ENCODE peak calls at places on chromosomes 16 and 17, in nine cellular contexts. F is astrocyte, K is fibroblast of lung, O is PC-3, S is sigmoid colon, X is prostate gland, C is heart left ventricle, B is colonic mucosa, L is lung. A is an unnamed sample. For H3K36me3, the result is how much of the 10 kb centered on the place peaks cover.

GRCh38 chr17:72635034-72635654 is 457.3 kb downstream of the SLC39A11 start:
- DNase-seq in F (no peak), K (no peak), O (peak), S (no peak), X (no peak), C (no peak), B (peak), L (no peak), A (no peak)

GRCh38 chr16:20318437-20318836 is 8.9 kb downstream of the GP2 start:
- DNase-seq in F (no peak), K (no peak), O (no peak), S (no peak), X (peak), C (no peak), B (no peak), L (no peak), A (no peak)

GRCh38 chr17:57892146-57892819 is 42.4 kb upstream of the MRPS23 start:
- DNase-seq in F (peak), K (peak), O (peak), S (peak), X (peak), C (peak), B (peak), L (peak), A (no peak)

GRCh38 chr17:14197582-14197981 is 39.1 kb downstream of the CDRT15 start:
- DNase-seq in F (no peak), K (no peak), O (no peak), S (no peak), X (no peak), C (no peak), B (no peak), L (no peak), A (no peak)

GRCh38 chr17:30376621-30377452 is 1.9 kb upstream of the CPD start:
- DNase-seq in F (peak), K (peak), O (peak), S (no peak), X (peak), C (peak), B (peak), L (peak), A (peak)

GRCh38 chr16:85359147-85359822 is 247.0 kb upstream of the CIBAR2 start:
- DNase-seq in F (peak), K (peak), O (no peak), S (no peak), X (no peak), C (no peak), B (no peak), L (no peak), A (no peak)

GRCh38 chr17:40547079-40547784 is 18.0 kb downstream of the CCR7 start:
- DNase-seq in F (no peak), K (no peak), O (no peak), S (peak), X (peak), C (no peak), B (no peak), L (peak), A (no peak)

GRCh38 chr17:44004077-44004760 is at the start of gene NAGS:
- DNase-seq in F (no peak), K (peak), O (peak), S (no peak), X (no peak), C (no peak), B (peak), L (peak), A (no peak)

GRCh38 chr17:61157246-61157887 is 242.3 kb upstream of the TBX2 start:
- DNase-seq in F (peak), K (peak), O (no peak), S (no peak), X (no peak), C (no peak), B (no peak), L (no peak), A (no peak)

GRCh38 chr17:9676084-9676483 is 30.8 kb downstream of the USP43 start:
- DNase-seq in F (no peak), K (no peak), O (peak), S (no peak), X (no peak), C (no peak), B (no peak), L (no peak), A (no peak)

GRCh38 chr16:67704110-67704509 is 15.0 kb downstream of the GFOD2 start:
- DNase-seq in F (no peak), K (no peak), O (no peak), S (no peak), X (no peak), C (no peak), B (no peak), L (no peak), A (no peak)

GRCh38 chr16:74738134-74738541 is 36.5 kb downstream of the FA2H start:
- DNase-seq in F (peak), K (no peak), O (peak), S (no peak), X (no peak), C (no peak), B (peak), L (no peak), A (no peak)

GRCh38 chr17:41835800-41836549 is at the start of gene NT5C3B:
- DNase-seq in F (no peak), K (no peak), O (peak), S (peak), X (peak), C (peak), B (peak), L (peak), A (no peak)

GRCh38 chr17:65173284-65173793 is 36.2 kb downstream of the RGS9 start:
- DNase-seq in F (peak), K (peak), O (peak), S (no peak), X (peak), C (no peak), B (peak), L (no peak), A (peak)

GRCh38 chr17:47304191-47304590 is 19.6 kb upstream of the EFCAB13 start:
- DNase-seq in F (no peak), K (no peak), O (no peak), S (no peak), X (no peak), C (no peak), B (no peak), L (no peak), A (no peak)

GRCh38 chr17:41919165-41919817 is 540 bp upstream of the ACLY start:
- DNase-seq in F (no peak), K (no peak), O (peak), S (no peak), X (peak), C (no peak), B (peak), L (no peak), A (no peak)

GRCh38 chr16:12252616-12253015 is 276.1 kb downstream of the SNX29 start:
- DNase-seq in F (no peak), K (no peak), O (no peak), S (no peak), X (no peak), C (no peak), B (no peak), L (no peak), A (no peak)

GRCh38 chr17:55285340-55286301 is 20.9 kb downstream of the HLF start:
- DNase-seq in F (peak), K (peak), O (no peak), S (peak), X (peak), C (peak), B (peak), L (peak), A (no peak)

GRCh38 chr17:45231481-45232116 is 9.9 kb downstream of the FMNL1 start:
- DNase-seq in F (no peak), K (no peak), O (peak), S (peak), X (no peak), C (no peak), B (no peak), L (no peak), A (no peak)

GRCh38 chr16:78563905-78564304 is 464.5 kb downstream of the WWOX start:
- DNase-seq in F (no peak), K (peak), O (no peak), S (no peak), X (no peak), C (no peak), B (no peak), L (no peak), A (no peak)

GRCh38 chr17:15261063-15261817 is 3.9 kb downstream of the PMP22 start:
- DNase-seq in F (peak), K (peak), O (peak), S (peak), X (no peak), C (peak), B (peak), L (no peak), A (no peak)

GRCh38 chr17:76204277-76204676 is 36.0 kb downstream of the RNF157 start:
- DNase-seq in F (peak), K (peak), O (peak), S (no peak), X (no peak), C (no peak), B (no peak), L (no peak), A (peak)

GRCh38 chr17:79192503-79193500 is 118.2 kb downstream of the ENGASE start:
- DNase-seq in F (peak), K (peak), O (peak), S (no peak), X (peak), C (peak), B (no peak), L (no peak), A (no peak)

GRCh38 chr17:66578781-66579489 is 256.0 kb upstream of the CACNG5 start:
- DNase-seq in F (no peak), K (no peak), O (no peak), S (no peak), X (no peak), C (no peak), B (no peak), L (no peak), A (no peak)

GRCh38 chr17:65737451-65737850 is 176.0 kb upstream of the AXIN2 start:
- DNase-seq in F (no peak), K (no peak), O (no peak), S (no peak), X (no peak), C (no peak), B (no peak), L (no peak), A (no peak)

GRCh38 chr17:48611681-48612455 is 1.1 kb upstream of the HOXB7 start:
- DNase-seq in F (no peak), K (no peak), O (no peak), S (no peak), X (no peak), C (no peak), B (no peak), L (no peak), A (no peak)

GRCh38 chr17:39393732-39394131 is 7.7 kb downstream of the FBXL20 start:
- DNase-seq in F (peak), K (peak), O (no peak), S (no peak), X (no peak), C (no peak), B (no peak), L (no peak), A (no peak)
- TF ChIP-seq CTCF in F (no peak), K (no peak), O (no peak), S (no peak), X (no peak), C (peak), B (no peak), L (no peak), A (no peak)

DNA sequence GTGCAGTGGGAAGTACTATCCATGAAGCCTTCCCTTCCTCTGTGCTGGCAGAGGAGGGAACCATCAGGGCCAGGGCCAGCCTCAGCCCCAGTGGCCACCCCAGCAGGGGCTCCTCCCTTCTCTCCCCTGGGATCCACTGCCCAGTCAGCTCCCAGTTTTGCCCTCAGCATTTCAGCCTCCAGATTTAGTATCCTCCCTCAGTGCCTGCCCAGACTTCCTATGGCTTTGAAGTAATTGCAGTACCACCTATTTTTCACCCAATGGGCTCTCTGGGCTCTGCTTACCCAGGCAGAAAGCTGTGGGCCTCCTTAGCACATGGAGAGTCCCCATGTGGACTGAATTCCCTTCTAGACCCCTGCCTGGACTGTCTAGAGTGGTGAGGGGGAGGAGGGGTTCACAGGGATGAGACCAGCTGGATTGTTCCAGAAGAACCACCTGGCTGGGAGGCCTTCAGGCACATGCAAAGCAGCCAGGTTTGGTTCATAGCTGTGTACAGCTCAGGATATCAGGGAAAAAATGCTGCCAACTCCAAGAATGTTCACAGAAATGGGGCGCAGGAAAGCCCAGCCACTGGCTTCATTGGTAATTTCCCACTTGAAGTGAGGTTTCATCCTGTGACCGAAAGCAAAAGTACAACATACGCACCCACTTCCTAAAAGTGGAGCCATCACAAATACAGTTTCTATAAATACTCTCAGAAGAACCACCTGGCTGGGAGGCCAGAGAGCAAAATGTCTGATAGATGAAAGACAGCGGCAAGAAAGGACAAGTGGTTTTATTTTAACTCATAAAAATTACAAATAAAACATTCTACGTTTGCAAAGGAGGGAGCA is 15.2 kb upstream of the HERPUD1 start:
- DNase-seq in F (no peak), K (no peak), O (no peak), S (peak), X (peak), C (no peak), B (no peak), L (no peak), A (no peak)
- H3K4me3 ChIP-seq in F (no peak), K (no peak), O (no peak), S (no peak), X (no peak), C (no peak), B (no peak), L (no peak), A (no peak)

DNA sequence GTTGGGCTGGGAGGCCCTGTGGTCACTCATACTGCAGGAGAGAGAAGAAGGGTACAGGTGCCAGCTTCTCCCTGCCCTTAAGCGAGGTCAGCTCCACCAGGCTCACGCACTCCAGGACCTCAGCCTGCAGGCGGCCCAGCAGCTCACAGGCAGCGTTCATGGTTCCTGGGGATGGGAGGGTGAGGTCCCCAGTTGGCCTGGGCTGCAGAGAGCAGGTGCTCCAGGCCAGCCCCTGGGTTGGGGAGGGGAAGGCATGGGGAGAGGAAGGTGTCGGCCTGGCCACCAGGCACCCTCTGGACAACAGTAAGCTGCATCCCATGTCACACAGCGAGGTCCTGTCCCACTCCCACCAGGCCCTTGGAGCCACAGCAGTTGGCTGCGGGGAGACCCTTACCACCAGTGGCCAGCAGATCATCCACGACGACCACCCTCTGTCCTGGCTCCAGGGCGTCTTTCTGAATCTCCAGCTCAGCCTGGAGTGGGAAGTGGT is 2.0 kb downstream of the APRT start:
- DNase-seq in F (no peak), K (no peak), O (no peak), S (no peak), X (no peak), C (no peak), B (no peak), L (no peak), A (no peak)
- H3K36me3 ChIP-seq in F (under half), K (under half), O (under half), S (under half), X (under half), C (under half), B (under half), L (under half), A (under half)

DNA sequence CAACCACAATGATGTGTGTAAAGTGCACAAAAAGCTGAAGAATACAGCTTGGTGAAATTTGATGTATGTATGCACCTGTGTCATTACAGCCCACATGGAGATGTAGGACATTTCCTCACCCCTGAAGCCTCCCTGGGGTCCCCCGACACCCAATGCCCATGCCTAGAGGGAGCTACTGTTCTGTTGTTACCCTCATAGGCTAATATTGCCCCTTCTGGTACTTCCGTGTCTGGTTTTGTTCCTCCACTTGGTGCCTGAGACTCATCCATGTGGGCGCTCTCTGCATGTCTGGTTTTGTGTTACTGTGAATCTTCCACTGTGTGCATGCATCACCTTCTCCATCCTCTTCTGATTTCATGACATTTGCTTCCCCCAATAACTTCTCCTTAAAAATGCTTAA is 18.6 kb downstream of the TNFRSF13B start:
- DNase-seq in F (no peak), K (no peak), O (no peak), S (no peak), X (no peak), C (no peak), B (no peak), L (no peak), A (no peak)
- TF ChIP-seq CTCF in F (no peak), K (no peak), O (no peak), S (no peak), X (no peak), C (no peak), B (no peak), L (no peak), A (no peak)

DNA sequence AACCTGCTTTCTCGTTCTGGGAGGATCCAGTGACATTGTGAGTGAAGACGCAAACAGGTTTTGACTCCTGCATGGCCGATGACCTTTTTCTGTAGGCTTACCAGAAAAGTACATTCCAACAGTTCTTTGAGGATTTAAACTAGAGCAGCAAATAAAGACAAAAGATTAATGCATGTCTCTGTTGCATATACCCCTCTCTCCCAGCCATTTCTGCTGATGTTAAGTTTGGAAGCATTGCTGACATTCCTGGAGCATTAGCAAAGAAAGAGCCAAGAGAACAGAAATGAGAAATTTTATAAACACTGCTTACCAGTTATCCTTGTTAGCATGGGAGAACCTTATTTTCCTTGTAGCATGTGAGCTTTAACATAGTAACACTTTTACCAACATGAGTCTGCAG is 49.3 kb downstream of the SIAH1 start:
- DNase-seq in F (peak), K (peak), O (no peak), S (no peak), X (no peak), C (no peak), B (no peak), L (no peak), A (no peak)
- H3K4me3 ChIP-seq in F (no peak), K (no peak), O (no peak), S (no peak), X (no peak), C (no peak), B (no peak), L (no peak), A (no peak)

GRCh38 chr17:2058521-2059124 is 3.7 kb downstream of the HIC1 start:
- DNase-seq in F (no peak), K (peak), O (no peak), S (peak), X (no peak), C (peak), B (peak), L (peak), A (no peak)
- H3K36me3 ChIP-seq in F (under half), K (under half), O (under half), S (under half), X (under half), C (under half), B (under half), L (under half), A (under half)

DNA sequence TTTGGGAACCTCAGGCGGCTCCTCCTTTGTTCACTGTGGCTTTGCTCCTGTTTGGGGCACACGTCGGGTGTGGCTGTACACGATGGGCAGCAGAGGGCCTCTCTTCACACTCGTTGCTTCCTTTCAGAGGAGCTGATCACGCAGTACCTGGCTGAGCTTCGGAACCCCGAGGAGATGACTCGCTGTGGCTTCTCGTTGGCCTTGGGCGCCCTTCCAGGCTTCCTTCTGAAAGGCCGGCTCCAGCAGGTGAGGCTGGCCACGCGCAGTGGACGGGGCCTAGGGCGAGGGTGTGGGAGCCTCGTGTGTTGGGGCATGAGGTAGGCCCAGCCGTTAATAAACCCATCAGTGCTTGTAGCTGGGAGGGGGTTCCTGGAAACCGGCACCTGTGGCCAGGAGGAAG is 85.0 kb upstream of the ZNF750 start:
- DNase-seq in F (no peak), K (no peak), O (peak), S (no peak), X (no peak), C (no peak), B (no peak), L (no peak), A (no peak)
- TF ChIP-seq CTCF in F (no peak), K (no peak), O (peak), S (no peak), X (no peak), C (no peak), B (no peak), L (no peak), A (no peak)

GRCh38 chr17:74211929-74212261 is 1.5 kb upstream of the TTYH2 start:
- DNase-seq in F (no peak), K (peak), O (no peak), S (no peak), X (no peak), C (no peak), B (no peak), L (no peak), A (no peak)
- H3K4me3 ChIP-seq in F (peak), K (peak), O (peak), S (peak), X (peak), C (peak), B (peak), L (no peak), A (no peak)

GRCh38 chr16:49987381-49987780 is 37.6 kb upstream of the CNEP1R1 start:
- DNase-seq in F (no peak), K (no peak), O (no peak), S (no peak), X (no peak), C (no peak), B (no peak), L (no peak), A (no peak)

GRCh38 chr16:49997721-49998251 is 27.2 kb upstream of the CNEP1R1 start:
- DNase-seq in F (no peak), K (no peak), O (no peak), S (no peak), X (no peak), C (no peak), B (no peak), L (no peak), A (no peak)

GRCh38 chr16:49995720-49996119 is 29.3 kb upstream of the CNEP1R1 start:
- DNase-seq in F (no peak), K (no peak), O (no peak), S (no peak), X (no peak), C (no peak), B (no peak), L (no peak), A (no peak)

GRCh38 chr16:49993579-49993978 is 31.4 kb upstream of the CNEP1R1 start:
- DNase-seq in F (no peak), K (no peak), O (no peak), S (no peak), X (no peak), C (no peak), B (no peak), L (no peak), A (no peak)

DNA sequence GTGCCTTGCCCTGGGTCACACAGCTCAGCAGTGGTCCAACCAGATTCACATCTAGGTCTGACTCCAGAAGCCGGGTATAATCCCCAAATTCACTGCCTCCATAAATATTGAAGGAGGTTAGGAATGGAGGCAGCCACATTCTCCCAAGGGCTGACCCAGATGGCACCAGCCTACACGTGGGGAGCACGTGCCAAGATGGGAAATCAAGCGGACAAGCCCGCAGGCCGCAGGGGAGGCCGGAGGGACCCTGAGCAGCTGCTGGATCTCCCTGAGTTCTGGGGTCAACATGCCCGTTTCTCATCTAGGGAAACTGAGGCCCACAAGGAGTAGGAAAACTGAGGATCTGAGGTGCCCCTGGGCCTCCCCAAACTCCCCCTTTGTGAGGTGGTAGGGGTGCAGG is 32.2 kb upstream of the CNEP1R1 start:
- DNase-seq in F (no peak), K (no peak), O (no peak), S (no peak), X (no peak), C (no peak), B (no peak), L (no peak), A (no peak)
- H3K36me3 ChIP-seq in F (under half), K (under half), O (under half), S (under half), X (under half), C (under half), B (under half), L (under half), A (under half)